ENCODE peak calls at places on chromosomes 5 and 9, in five cellular contexts. J is AG04450, H is ovary, M is astrocyte, O is neural progenitor cell. W is an unnamed sample. For H3K27me3, the result is how much of the 10 kb centered on the place peaks cover.

GRCh38 chr9:119284118-119284517 is 85.1 kb downstream of the BRINP1 start:
- DNase-seq in J (no peak), H (no peak), M (peak), O (peak), W (no peak)

GRCh38 chr5:171388816-171389168 is 1.1 kb downstream of the NPM1 start:
- DNase-seq in J (no peak), H (no peak), M (no peak), O (peak), W (peak)

GRCh38 chr5:40681351-40682311 is 1.9 kb downstream of the PTGER4 start:
- DNase-seq in J (no peak), H (no peak), M (no peak), O (peak), W (no peak)

GRCh38 chr9:89978185-89978584 is 373.4 kb downstream of the GADD45G start:
- DNase-seq in J (no peak), H (no peak), M (no peak), O (peak), W (no peak)

GRCh38 chr5:149060325-149060724 is 2.5 kb downstream of the SH3TC2 start:
- DNase-seq in J (no peak), H (no peak), M (no peak), O (no peak), W (no peak)

GRCh38 chr5:54595724-54596123 is 78.2 kb downstream of the SNX18 start:
- DNase-seq in J (no peak), H (no peak), M (peak), O (no peak), W (no peak)

GRCh38 chr5:2134543-2135299 is 252.0 kb upstream of the IRX4 start:
- DNase-seq in J (no peak), H (no peak), M (no peak), O (no peak), W (no peak)

GRCh38 chr5:134086943-134087305 is 27.6 kb upstream of the TCF7 start:
- DNase-seq in J (no peak), H (no peak), M (no peak), O (no peak), W (no peak)

GRCh38 chr5:93305984-93306383 is 275.0 kb downstream of the NR2F1-AS1 start:
- DNase-seq in J (no peak), H (no peak), M (no peak), O (peak), W (no peak)

GRCh38 chr5:32290922-32291321 is 21.8 kb downstream of the MTMR12 start:
- DNase-seq in J (no peak), H (no peak), M (no peak), O (no peak), W (no peak)

GRCh38 chr5:64666058-64666457 is 24.2 kb upstream of the SHISAL2B start:
- DNase-seq in J (peak), H (no peak), M (peak), O (no peak), W (no peak)

GRCh38 chr9:110143969-110144545 is 63.9 kb downstream of the C9orf152 start:
- DNase-seq in J (no peak), H (no peak), M (no peak), O (no peak), W (no peak)

DNA sequence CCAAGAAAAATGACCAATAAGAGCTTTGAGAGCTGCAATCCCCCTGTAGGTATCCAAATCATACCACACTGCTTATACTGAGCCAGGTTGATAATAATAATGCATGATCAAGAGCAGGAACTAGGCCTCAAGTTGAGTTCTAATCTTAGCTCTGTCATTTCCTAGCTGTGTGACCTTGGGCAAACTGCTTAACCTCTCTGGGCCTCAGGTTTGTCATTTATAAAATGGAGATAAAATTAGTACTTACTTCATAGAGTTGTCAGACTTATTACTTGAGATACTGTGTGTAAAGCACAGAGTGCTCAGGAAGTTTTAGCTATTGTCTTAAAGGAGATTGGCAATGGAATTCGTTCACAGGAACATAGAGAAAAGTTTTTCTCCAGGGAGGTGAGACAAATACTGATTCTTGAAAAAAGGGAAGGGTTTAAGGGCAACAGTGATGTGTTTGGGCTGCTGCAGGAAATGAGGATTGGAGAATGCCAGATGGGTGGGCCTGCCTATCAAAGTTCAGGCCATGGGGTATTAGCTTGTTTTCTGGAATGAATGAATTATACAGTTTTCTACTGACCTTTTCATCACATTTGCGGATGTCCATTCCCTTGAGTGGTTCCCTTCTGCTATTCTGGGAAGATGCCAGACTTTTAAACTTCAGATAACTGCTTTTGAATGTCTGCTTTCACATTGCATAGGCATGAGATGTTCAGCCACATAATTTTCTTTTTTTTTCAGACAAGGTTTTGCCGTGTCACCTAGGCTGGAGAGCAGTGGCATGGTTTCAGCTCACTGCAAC is 10.2 kb upstream of the ATP6V0E1 start:
- DNase-seq in J (no peak), H (no peak), M (peak), O (no peak), W (no peak)
- H3K4me3 ChIP-seq in J (no peak), H (no peak), M (no peak), O (no peak), W (no peak)

GRCh38 chr5:69271376-69271775 is 36.7 kb downstream of the CDK7 start:
- DNase-seq in J (no peak), H (no peak), M (peak), O (no peak), W (peak)
- H3K27me3 ChIP-seq in J (under half), H (under half), M (under half), O (under half), W (under half)

DNA sequence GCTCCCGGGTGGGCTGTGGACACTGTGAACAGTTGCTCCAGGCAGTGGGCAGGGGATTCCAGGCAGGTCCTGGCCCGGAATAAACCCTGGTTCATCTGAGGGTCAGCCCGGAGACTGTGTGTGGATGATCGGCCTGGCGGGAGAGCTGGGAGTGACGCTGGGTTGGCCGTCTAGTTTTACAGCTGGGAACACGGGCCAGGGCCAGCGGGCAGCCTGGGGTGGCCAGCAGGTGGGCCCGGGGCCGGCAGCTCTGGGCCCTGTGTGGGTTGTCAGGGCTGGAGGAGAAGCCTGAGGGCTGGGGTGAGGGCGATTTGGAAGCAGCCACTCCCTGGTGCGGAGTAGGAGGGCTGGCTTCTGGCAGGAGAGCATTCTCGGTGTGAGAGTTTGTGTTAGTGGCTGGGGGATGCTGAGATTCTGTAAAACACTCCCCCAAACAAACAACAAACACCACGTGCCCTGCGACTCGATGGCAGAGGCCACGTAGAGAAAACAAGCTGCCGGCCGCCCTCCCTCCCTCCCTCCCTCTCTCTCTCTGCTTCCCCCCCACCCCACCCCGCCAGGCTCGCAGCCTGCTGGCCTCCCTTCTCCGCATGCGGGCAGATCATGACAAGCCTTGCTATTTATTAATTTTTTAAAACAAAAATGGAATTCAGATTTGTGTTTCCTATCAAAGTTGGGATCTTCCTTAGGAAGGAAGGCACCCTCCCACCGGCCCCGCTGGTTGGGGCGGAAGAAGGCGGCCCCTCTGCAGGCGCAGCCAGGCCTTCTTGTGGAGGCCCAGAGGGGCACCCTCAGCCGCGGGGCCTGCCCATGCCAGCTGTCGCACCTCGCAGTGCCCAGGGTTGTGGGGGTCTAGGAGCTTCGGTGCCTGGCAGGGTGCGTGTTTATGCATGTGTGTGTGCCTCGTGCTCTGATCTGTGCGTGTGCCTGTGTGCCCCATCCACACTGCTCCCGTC is 49.5 kb downstream of the RXRA start:
- DNase-seq in J (no peak), H (peak), M (peak), O (peak), W (no peak)
- H3K4me3 ChIP-seq in J (no peak), H (peak), M (no peak), O (no peak), W (no peak)

GRCh38 chr9:136198605-136199083 is 6.3 kb downstream of the LHX3 start:
- DNase-seq in J (no peak), H (no peak), M (no peak), O (peak), W (no peak)

GRCh38 chr9:136196465-136197371 is 8.2 kb downstream of the LHX3 start:
- DNase-seq in J (no peak), H (no peak), M (no peak), O (no peak), W (peak)

GRCh38 chr9:136199391-136200288 is 5.3 kb downstream of the LHX3 start:
- DNase-seq in J (no peak), H (no peak), M (no peak), O (no peak), W (no peak)

GRCh38 chr9:136197372-136197875 is 7.5 kb downstream of the LHX3 start:
- DNase-seq in J (no peak), H (no peak), M (no peak), O (no peak), W (no peak)

GRCh38 chr9:136197930-136198604 is 6.9 kb downstream of the LHX3 start:
- DNase-seq in J (no peak), H (no peak), M (no peak), O (no peak), W (no peak)
- H3K27me3 ChIP-seq in J (half or more), H (under half), M (half or more), O (half or more), W (half or more)

DNA sequence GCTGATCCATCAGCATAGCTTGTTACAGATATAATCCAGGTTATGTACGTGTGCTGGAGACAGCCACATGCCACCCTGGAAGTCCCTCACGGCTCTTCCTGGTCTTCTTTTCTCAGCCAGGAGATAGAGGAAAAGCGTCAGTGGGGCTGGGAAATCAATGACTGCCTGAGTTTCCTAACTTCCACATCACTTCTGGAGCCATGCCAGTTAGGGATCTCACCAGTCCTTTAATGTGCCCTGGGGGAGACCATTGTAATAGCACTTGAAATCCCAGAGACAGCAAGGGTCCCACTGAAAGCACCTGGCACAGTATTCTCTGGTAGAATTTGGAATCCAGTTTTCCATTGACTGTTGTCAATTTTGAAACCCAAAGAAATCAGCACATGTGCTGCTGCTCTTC is 29.2 kb downstream of the ANXA2R start:
- DNase-seq in J (no peak), H (no peak), M (no peak), O (no peak), W (no peak)
- H3K4me3 ChIP-seq in J (no peak), H (no peak), M (no peak), O (no peak), W (no peak)

DNA sequence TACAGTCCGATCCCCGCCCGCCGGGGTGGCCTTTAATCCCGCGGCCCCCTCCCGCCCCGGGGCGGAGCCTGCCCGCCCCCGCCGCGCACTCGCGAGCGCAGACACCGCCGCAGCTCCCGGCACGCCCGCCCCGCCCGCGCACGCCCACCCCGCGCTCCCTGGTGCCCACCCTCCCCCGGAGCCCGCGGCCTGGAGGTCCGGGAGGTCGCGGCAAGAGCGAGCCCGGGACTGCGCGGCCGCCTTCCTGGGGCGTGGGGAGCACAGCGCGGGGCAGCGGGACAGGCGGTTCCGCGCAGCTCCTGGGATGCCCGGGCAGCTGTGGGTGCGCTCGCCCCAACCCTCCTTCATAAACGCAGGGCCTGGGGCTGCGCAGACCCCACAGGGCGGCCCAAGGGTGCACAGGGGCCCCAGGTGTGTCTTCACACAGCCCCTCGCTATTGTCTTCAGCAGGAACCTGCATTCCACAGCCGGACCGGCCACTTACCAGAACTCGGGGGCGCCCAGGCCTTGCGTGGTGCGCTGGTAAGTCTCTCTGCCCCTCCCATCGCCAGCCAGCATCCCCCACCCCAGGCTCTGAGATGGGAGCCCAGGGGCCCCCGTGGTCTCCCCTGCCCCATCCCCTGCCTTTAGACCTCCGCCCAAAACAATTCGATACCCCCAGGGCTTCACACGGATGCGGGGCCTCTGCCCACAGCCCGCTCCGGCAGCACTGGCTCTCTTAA is at the start of gene SLC9A3:
- DNase-seq in J (no peak), H (no peak), M (no peak), O (no peak), W (no peak)
- H3K27me3 ChIP-seq in J (half or more), H (under half), M (half or more), O (half or more), W (half or more)

DNA sequence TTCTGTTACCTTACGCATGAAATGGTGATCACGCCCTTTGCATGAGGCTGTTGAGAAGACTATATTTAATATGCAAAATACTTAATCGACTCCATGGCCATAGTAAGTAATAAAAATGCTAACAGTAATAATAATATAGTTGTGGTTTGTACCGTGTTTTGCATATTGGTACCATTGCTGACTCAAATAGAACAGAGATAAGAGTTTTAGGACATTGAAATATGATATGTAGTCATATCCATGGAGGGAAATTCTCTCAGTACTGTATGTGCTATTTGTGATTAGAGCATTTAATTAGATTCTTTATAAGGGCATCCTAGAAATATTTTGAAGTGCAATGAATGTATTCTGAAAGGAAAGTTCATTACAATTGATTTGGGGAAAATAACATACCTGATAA is 41.9 kb downstream of the CFAP90 start:
- DNase-seq in J (no peak), H (no peak), M (no peak), O (no peak), W (no peak)
- H3K4me3 ChIP-seq in J (no peak), H (no peak), M (no peak), O (no peak), W (no peak)

GRCh38 chr5:318931-319601 is 2.4 kb upstream of the AHRR start:
- DNase-seq in J (no peak), H (no peak), M (no peak), O (no peak), W (no peak)

GRCh38 chr5:321233-321725 is at the start of gene AHRR:
- DNase-seq in J (no peak), H (no peak), M (peak), O (peak), W (peak)

GRCh38 chr5:322281-322941 is 897 bp downstream of the AHRR start:
- DNase-seq in J (no peak), H (no peak), M (no peak), O (no peak), W (peak)

GRCh38 chr5:321726-322251 is 275 bp downstream of the AHRR start:
- DNase-seq in J (no peak), H (no peak), M (no peak), O (no peak), W (no peak)

DNA sequence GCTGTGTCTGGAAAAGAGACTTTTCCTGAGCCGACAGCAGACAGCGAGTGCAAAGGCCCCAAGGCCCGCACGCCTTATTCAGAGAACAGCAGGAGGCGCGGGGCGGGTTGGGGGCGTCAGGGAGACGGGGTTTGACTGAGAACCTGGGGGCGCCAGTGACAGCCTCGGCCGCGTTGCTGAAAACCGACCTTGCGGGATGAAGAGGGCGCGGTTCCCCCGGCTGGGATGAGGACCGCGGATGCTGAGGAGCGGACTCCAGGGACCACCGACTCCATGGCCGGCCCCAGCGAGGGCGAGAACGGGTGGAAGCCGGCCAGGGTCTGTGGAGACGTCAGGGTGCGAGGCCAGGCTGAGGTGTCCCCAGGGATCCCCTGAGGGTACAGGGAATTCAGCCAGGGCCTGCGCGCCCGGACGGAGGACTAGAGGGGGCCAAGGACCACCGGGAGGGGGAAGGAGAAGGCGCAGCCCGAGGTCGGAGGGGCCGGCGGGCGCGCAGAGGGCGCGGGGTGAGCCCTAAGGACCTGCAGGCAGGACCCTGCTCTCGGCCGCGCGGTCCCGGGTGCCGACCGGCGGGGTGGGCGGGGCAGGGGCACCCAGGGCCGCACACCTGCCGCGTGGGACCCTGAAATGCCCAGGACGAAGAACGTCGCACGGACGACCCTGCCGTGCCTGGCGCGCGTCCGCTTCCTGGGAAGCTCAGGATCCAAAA is 836 bp upstream of the AHRR start:
- DNase-seq in J (no peak), H (no peak), M (no peak), O (peak), W (no peak)
- H3K27me3 ChIP-seq in J (under half), H (under half), M (under half), O (half or more), W (under half)